ENCODE peak calls at places on chromosomes 2 and 18, in ten cellular contexts. M is GM06990; Q is HEK293T; G is mesenteric fat pad; V is bronchial epithelial cell; R is neuronal stem cell; I is HS-5; T is DND-41; S is fibroblast of mammary gland; J is CD8-positive, alpha-beta memory T cell. D is an unnamed sample.
A peak's percentile ranks its signal among the peaks of the same experiment; 100 is the strongest.

GRCh38 chr2:212737773-212738172 is 199.2 kb upstream of the ERBB4 start:
- DNase-seq in T (no peak), S (no peak), J (no peak), M (no peak), G (no peak), R (no peak), V (no peak), I (no peak), Q (no peak), D (no peak)

GRCh38 chr18:63683152-63683551 is 19.6 kb upstream of the SERPINB11 start:
- DNase-seq in M (no peak), T (no peak), G (no peak), S (peak; percentile 97), V (peak; percentile 100), Q (no peak), J (no peak), I (peak; percentile 79), R (peak; percentile 26), D (peak; percentile 64)

GRCh38 chr2:269356-270030 is 4.7 kb downstream of the ACP1 start:
- DNase-seq in M (no peak), T (no peak), J (no peak), S (no peak), V (no peak), I (no peak), Q (no peak), G (no peak), R (no peak), D (no peak)

GRCh38 chr2:227509824-227510619 is 38.1 kb downstream of the AGFG1 start:
- DNase-seq in V (peak; percentile 72), J (no peak), G (no peak), I (no peak), T (no peak), S (peak; percentile 68), Q (no peak), R (no peak), M (no peak), D (no peak)

GRCh38 chr2:182445566-182445965 is 18.7 kb upstream of the PDE1A start:
- DNase-seq in S (no peak), G (no peak), R (no peak), M (no peak), T (no peak), I (no peak), Q (no peak), J (no peak), V (no peak), D (no peak)

GRCh38 chr2:86350751-86351150 is 13.3 kb upstream of the REEP1 start:
- DNase-seq in T (no peak), G (no peak), M (no peak), V (no peak), J (no peak), R (no peak), Q (no peak), I (no peak), S (no peak), D (no peak)

GRCh38 chr2:144374163-144374661 is 145.7 kb downstream of the ZEB2 start:
- DNase-seq in S (peak; percentile 53), J (no peak), V (no peak), R (no peak), G (no peak), T (no peak), M (peak; percentile 62), Q (no peak), I (no peak), D (no peak)

GRCh38 chr2:5549061-5549601 is 143.1 kb upstream of the SOX11 start:
- DNase-seq in T (no peak), M (no peak), Q (no peak), R (no peak), G (no peak), S (no peak), V (peak; percentile 14), J (no peak), I (no peak), D (peak; percentile 56)

GRCh38 chr2:118763797-118764196 is 83.7 kb downstream of the EN1 start:
- DNase-seq in Q (peak; percentile 51), I (no peak), V (peak; percentile 13), M (no peak), T (no peak), R (no peak), S (peak; percentile 16), J (no peak), G (no peak), D (no peak)